ENCODE peak calls at places on chromosomes 16 and 17, in nine cellular contexts. C is T-helper 17 cell; Z is stimulated activated CD8-positive, alpha-beta memory T cell treated with anti-CD3 and anti-CD28 coated beads, Interleukin-12 subunit alpha, Interleukin-12 subunit beta, amount 100 ng/mL, for 1 hour; H is HAP-1; I is lower lobe of right lung; S is activated naive CD8-positive, alpha-beta T cell treated with anti-CD3 and anti-CD28 coated beads, Interleukin-2, amount 10 ng/mL, durations not matched to agents 7 days and 5 days; X is germinal center; Y is D341Med; M is colonic mucosa. L is an unnamed sample.

GRCh38 chr17:50719924-50720805 is 762 bp downstream of the LUC7L3 start:
- DNase-seq in C (no peak), Z (no peak), H (peak; percentile 34), I (no peak), S (no peak), X (no peak), Y (no peak), M (no peak), L (no peak)

GRCh38 chr17:67833946-67834631 is 8.8 kb downstream of the BPTF start:
- DNase-seq in C (no peak), Z (no peak), H (no peak), I (no peak), S (no peak), X (no peak), Y (no peak), M (peak; percentile 11), L (no peak)

GRCh38 chr17:77185137-77185536 is 44.4 kb downstream of the SEC14L1 start:
- DNase-seq in C (no peak), Z (no peak), H (no peak), I (no peak), S (no peak), X (no peak), Y (no peak), M (no peak), L (no peak)

GRCh38 chr17:48375356-48375755 is 54.7 kb downstream of the SKAP1 start:
- DNase-seq in C (no peak), Z (no peak), H (no peak), I (no peak), S (no peak), X (no peak), Y (no peak), M (no peak), L (no peak)

GRCh38 chr16:27600386-27600785 is 50.4 kb downstream of the KATNIP start:
- DNase-seq in C (no peak), Z (no peak), H (no peak), I (no peak), S (no peak), X (no peak), Y (peak; percentile 84), M (no peak), L (peak; percentile 29)

GRCh38 chr16:57504001-57504400 is 17.7 kb upstream of the DOK4 start:
- DNase-seq in C (no peak), Z (no peak), H (no peak), I (no peak), S (no peak), X (no peak), Y (no peak), M (no peak), L (no peak)

GRCh38 chr16:89658221-89658879 is 714 bp downstream of the SPATA33 start:
- DNase-seq in C (no peak), Z (no peak), H (no peak), I (peak; percentile 53), S (no peak), X (no peak), Y (peak; percentile 55), M (peak; percentile 31), L (no peak)

GRCh38 chr16:26382607-26383006 is 684.1 kb upstream of the C16orf82 start:
- DNase-seq in C (no peak), Z (no peak), H (no peak), I (no peak), S (no peak), X (no peak), Y (no peak), M (no peak), L (no peak)

GRCh38 chr16:9042943-9043680 is 48.3 kb upstream of the HAPSTR1 start:
- DNase-seq in C (no peak), Z (no peak), H (no peak), I (no peak), S (no peak), X (no peak), Y (no peak), M (no peak), L (no peak)

GRCh38 chr17:44707755-44708400 is 587 bp upstream of the DBF4B start:
- DNase-seq in C (no peak), Z (no peak), H (no peak), I (no peak), S (no peak), X (no peak), Y (no peak), M (no peak), L (no peak)

GRCh38 chr17:8121531-8122390 is 2.1 kb downstream of the HES7 start:
- DNase-seq in C (no peak), Z (no peak), H (peak; percentile 62), I (no peak), S (peak; percentile 82), X (no peak), Y (peak; percentile 71), M (peak; percentile 65), L (peak; percentile 84)

GRCh38 chr16:16014329-16015224 is 65.2 kb downstream of the ABCC1 start:
- DNase-seq in C (no peak), Z (no peak), H (no peak), I (peak; percentile 52), S (no peak), X (no peak), Y (peak; percentile 85), M (no peak), L (no peak)

GRCh38 chr16:88768041-88768876 is 16.8 kb downstream of the PIEZO1 start:
- DNase-seq in C (no peak), Z (no peak), H (no peak), I (peak; percentile 87), S (no peak), X (no peak), Y (peak; percentile 71), M (peak; percentile 55), L (no peak)

GRCh38 chr17:12726131-12726530 is 60.4 kb downstream of the MYOCD start:
- DNase-seq in C (no peak), Z (no peak), H (no peak), I (no peak), S (no peak), X (no peak), Y (no peak), M (no peak), L (no peak)

GRCh38 chr16:82832861-82833260 is 206.1 kb downstream of the CDH13 start:
- DNase-seq in C (no peak), Z (no peak), H (no peak), I (no peak), S (no peak), X (no peak), Y (no peak), M (no peak), L (no peak)

GRCh38 chr17:73719588-73720071 is 75.4 kb upstream of the SDK2 start:
- DNase-seq in C (no peak), Z (no peak), H (no peak), I (no peak), S (no peak), X (no peak), Y (no peak), M (peak; percentile 25), L (peak; percentile 54)

GRCh38 chr17:57566724-57567123 is 178.4 kb downstream of the CCDC182 start:
- DNase-seq in C (no peak), Z (no peak), H (no peak), I (no peak), S (no peak), X (no peak), Y (no peak), M (no peak), L (no peak)

GRCh38 chr17:81429353-81429774 is 34.1 kb downstream of the BAHCC1 start:
- DNase-seq in C (no peak), Z (no peak), H (no peak), I (peak; percentile 82), S (no peak), X (no peak), Y (peak; percentile 95), M (peak; percentile 86), L (no peak)

GRCh38 chr16:17828012-17828411 is 357.3 kb upstream of the XYLT1 start:
- DNase-seq in C (no peak), Z (no peak), H (no peak), I (no peak), S (no peak), X (no peak), Y (no peak), M (no peak), L (no peak)

GRCh38 chr17:17186051-17186450 is 20.1 kb downstream of the PLD6 start:
- DNase-seq in C (no peak), Z (no peak), H (no peak), I (peak; percentile 67), S (no peak), X (no peak), Y (no peak), M (no peak), L (no peak)

GRCh38 chr17:73293480-73293911 is 18.3 kb downstream of the CDC42EP4 start:
- DNase-seq in C (no peak), Z (no peak), H (no peak), I (peak; percentile 82), S (no peak), X (no peak), Y (no peak), M (no peak), L (no peak)

GRCh38 chr17:17346428-17347233 is 43.5 kb downstream of the NT5M start:
- DNase-seq in C (no peak), Z (no peak), H (no peak), I (no peak), S (peak; percentile 22), X (no peak), Y (no peak), M (no peak), L (no peak)

GRCh38 chr17:39461911-39462641 is 790 bp downstream of the CDK12 start:
- DNase-seq in C (no peak), Z (peak; percentile 50), H (peak; percentile 57), I (no peak), S (no peak), X (peak; percentile 20), Y (peak; percentile 85), M (peak; percentile 31), L (no peak)

GRCh38 chr16:986925-987581 is 5.5 kb downstream of the SOX8 start:
- DNase-seq in C (no peak), Z (no peak), H (no peak), I (no peak), S (no peak), X (no peak), Y (no peak), M (no peak), L (no peak)

GRCh38 chr17:45335721-45336120 is 18.9 kb upstream of the MAP3K14 start:
- DNase-seq in C (no peak), Z (no peak), H (no peak), I (peak; percentile 5), S (no peak), X (no peak), Y (no peak), M (no peak), L (no peak)

GRCh38 chr16:87404764-87405625 is 12.9 kb downstream of the MAP1LC3B start:
- DNase-seq in C (no peak), Z (no peak), H (no peak), I (peak; percentile 22), S (no peak), X (no peak), Y (no peak), M (no peak), L (no peak)

GRCh38 chr17:72774251-72774650 is 318.2 kb downstream of the SLC39A11 start:
- DNase-seq in C (no peak), Z (no peak), H (no peak), I (no peak), S (no peak), X (no peak), Y (no peak), M (no peak), L (no peak)

GRCh38 chr17:63954402-63955063 is 18.2 kb downstream of the SCN4A start:
- DNase-seq in C (no peak), Z (no peak), H (no peak), I (no peak), S (no peak), X (peak; percentile 74), Y (no peak), M (no peak), L (no peak)

GRCh38 chr17:63826468-63827001 is 696 bp upstream of the PSMC5 start:
- DNase-seq in C (no peak), Z (no peak), H (no peak), I (no peak), S (no peak), X (no peak), Y (peak; percentile 61), M (no peak), L (no peak)

GRCh38 chr16:88353232-88353631 is 29.5 kb upstream of the ZNF469 start:
- DNase-seq in C (no peak), Z (no peak), H (no peak), I (peak; percentile 36), S (no peak), X (no peak), Y (no peak), M (no peak), L (no peak)

GRCh38 chr17:40329981-40330794 is 21.2 kb downstream of the RARA start:
- DNase-seq in C (no peak), Z (no peak), H (no peak), I (peak; percentile 76), S (peak; percentile 56), X (no peak), Y (peak; percentile 74), M (no peak), L (no peak)